ENCODE peak calls at places on chromosomes 16 and 17, in eight cellular contexts. One of them, this sample, is unnamed.

GRCh38 chr17:59851431-59852375 is 41.0 kb downstream of the TUBD1 start:
- DNase-seq in ovary: peak
- DNase-seq in BJ: peak
- DNase-seq in astrocyte of the cerebellum: peak
- DNase-seq in pancreas: no peak
- DNase-seq in neural progenitor cell: no peak
- DNase-seq in AG10803: peak
- DNase-seq in breast epithelium: peak
- DNase-seq in this sample: no peak

GRCh38 chr17:30517786-30518185 is 40.6 kb downstream of the GOSR1 start:
- DNase-seq in neural progenitor cell: no peak
- DNase-seq in breast epithelium: no peak
- DNase-seq in BJ: no peak
- DNase-seq in pancreas: no peak
- DNase-seq in ovary: no peak
- DNase-seq in AG10803: peak
- DNase-seq in astrocyte of the cerebellum: no peak
- DNase-seq in this sample: no peak

GRCh38 chr17:17352836-17353624 is 49.9 kb downstream of the NT5M start:
- DNase-seq in pancreas: peak
- DNase-seq in BJ: no peak
- DNase-seq in ovary: no peak
- DNase-seq in astrocyte of the cerebellum: no peak
- DNase-seq in neural progenitor cell: no peak
- DNase-seq in breast epithelium: no peak
- DNase-seq in AG10803: no peak
- DNase-seq in this sample: no peak

GRCh38 chr17:9021158-9021984 is at the start of gene NTN1:
- DNase-seq in AG10803: peak
- DNase-seq in astrocyte of the cerebellum: no peak
- DNase-seq in ovary: no peak
- DNase-seq in breast epithelium: no peak
- DNase-seq in BJ: no peak
- DNase-seq in neural progenitor cell: peak
- DNase-seq in pancreas: peak
- DNase-seq in this sample: peak

GRCh38 chr16:82753821-82754220 is 127.1 kb downstream of the CDH13 start:
- DNase-seq in AG10803: peak
- DNase-seq in astrocyte of the cerebellum: no peak
- DNase-seq in neural progenitor cell: no peak
- DNase-seq in pancreas: no peak
- DNase-seq in BJ: no peak
- DNase-seq in ovary: no peak
- DNase-seq in breast epithelium: no peak
- DNase-seq in this sample: no peak

GRCh38 chr17:1936766-1937165 is 88.4 kb downstream of the RTN4RL1 start:
- DNase-seq in astrocyte of the cerebellum: no peak
- DNase-seq in pancreas: no peak
- DNase-seq in ovary: no peak
- DNase-seq in AG10803: no peak
- DNase-seq in neural progenitor cell: no peak
- DNase-seq in BJ: no peak
- DNase-seq in breast epithelium: no peak
- DNase-seq in this sample: no peak

GRCh38 chr17:40445769-40446468 is 2.7 kb downstream of the IGFBP4 start:
- DNase-seq in ovary: no peak
- DNase-seq in AG10803: no peak
- DNase-seq in neural progenitor cell: no peak
- DNase-seq in astrocyte of the cerebellum: no peak
- DNase-seq in pancreas: no peak
- DNase-seq in BJ: no peak
- DNase-seq in breast epithelium: no peak
- DNase-seq in this sample: no peak

GRCh38 chr17:253091-253846 is 71.8 kb upstream of the DOC2B start:
- DNase-seq in pancreas: peak
- DNase-seq in BJ: no peak
- DNase-seq in astrocyte of the cerebellum: no peak
- DNase-seq in breast epithelium: no peak
- DNase-seq in ovary: peak
- DNase-seq in AG10803: no peak
- DNase-seq in neural progenitor cell: no peak
- DNase-seq in this sample: peak

GRCh38 chr17:80605326-80606066 is 60.9 kb downstream of the RPTOR start:
- DNase-seq in astrocyte of the cerebellum: no peak
- DNase-seq in BJ: no peak
- DNase-seq in neural progenitor cell: no peak
- DNase-seq in pancreas: no peak
- DNase-seq in ovary: no peak
- DNase-seq in breast epithelium: no peak
- DNase-seq in AG10803: no peak
- DNase-seq in this sample: no peak

GRCh38 chr16:89924298-89924924 is 1.3 kb downstream of the TUBB3 start:
- DNase-seq in BJ: no peak
- DNase-seq in breast epithelium: no peak
- DNase-seq in ovary: no peak
- DNase-seq in neural progenitor cell: peak
- DNase-seq in astrocyte of the cerebellum: no peak
- DNase-seq in pancreas: peak
- DNase-seq in AG10803: peak
- DNase-seq in this sample: no peak
- TF ChIP-seq CTCF in BJ: peak
- TF ChIP-seq CTCF in breast epithelium: no peak
- TF ChIP-seq CTCF in ovary: no peak
- TF ChIP-seq CTCF in neural progenitor cell: peak
- TF ChIP-seq CTCF in astrocyte of the cerebellum: no peak
- TF ChIP-seq CTCF in pancreas: no peak
- TF ChIP-seq CTCF in AG10803: no peak
- TF ChIP-seq CTCF in this sample: no peak

GRCh38 chr17:78998311-78999055 is 11.1 kb downstream of the CANT1 start:
- DNase-seq in astrocyte of the cerebellum: no peak
- DNase-seq in BJ: no peak
- DNase-seq in AG10803: no peak
- DNase-seq in neural progenitor cell: no peak
- DNase-seq in ovary: peak
- DNase-seq in breast epithelium: no peak
- DNase-seq in pancreas: peak
- DNase-seq in this sample: no peak
- TF ChIP-seq CTCF in astrocyte of the cerebellum: no peak
- TF ChIP-seq CTCF in BJ: no peak
- TF ChIP-seq CTCF in AG10803: no peak
- TF ChIP-seq CTCF in neural progenitor cell: no peak
- TF ChIP-seq CTCF in ovary: no peak
- TF ChIP-seq CTCF in breast epithelium: no peak
- TF ChIP-seq CTCF in pancreas: no peak
- TF ChIP-seq CTCF in this sample: no peak

GRCh38 chr17:77214743-77215142 is 74.0 kb downstream of the SEC14L1 start:
- DNase-seq in AG10803: peak
- DNase-seq in BJ: no peak
- DNase-seq in astrocyte of the cerebellum: no peak
- DNase-seq in ovary: no peak
- DNase-seq in pancreas: no peak
- DNase-seq in neural progenitor cell: peak
- DNase-seq in breast epithelium: no peak
- DNase-seq in this sample: no peak
- TF ChIP-seq CTCF in AG10803: peak
- TF ChIP-seq CTCF in BJ: peak
- TF ChIP-seq CTCF in astrocyte of the cerebellum: peak
- TF ChIP-seq CTCF in ovary: no peak
- TF ChIP-seq CTCF in pancreas: no peak
- TF ChIP-seq CTCF in neural progenitor cell: peak
- TF ChIP-seq CTCF in breast epithelium: peak
- TF ChIP-seq CTCF in this sample: peak

GRCh38 chr17:20086416-20087074 is 77.4 kb downstream of the SPECC1 start:
- DNase-seq in neural progenitor cell: no peak
- DNase-seq in ovary: no peak
- DNase-seq in BJ: no peak
- DNase-seq in astrocyte of the cerebellum: no peak
- DNase-seq in AG10803: no peak
- DNase-seq in breast epithelium: no peak
- DNase-seq in pancreas: no peak
- DNase-seq in this sample: peak
- TF ChIP-seq CTCF in neural progenitor cell: no peak
- TF ChIP-seq CTCF in ovary: no peak
- TF ChIP-seq CTCF in BJ: no peak
- TF ChIP-seq CTCF in astrocyte of the cerebellum: no peak
- TF ChIP-seq CTCF in AG10803: no peak
- TF ChIP-seq CTCF in breast epithelium: no peak
- TF ChIP-seq CTCF in pancreas: no peak
- TF ChIP-seq CTCF in this sample: no peak

DNA sequence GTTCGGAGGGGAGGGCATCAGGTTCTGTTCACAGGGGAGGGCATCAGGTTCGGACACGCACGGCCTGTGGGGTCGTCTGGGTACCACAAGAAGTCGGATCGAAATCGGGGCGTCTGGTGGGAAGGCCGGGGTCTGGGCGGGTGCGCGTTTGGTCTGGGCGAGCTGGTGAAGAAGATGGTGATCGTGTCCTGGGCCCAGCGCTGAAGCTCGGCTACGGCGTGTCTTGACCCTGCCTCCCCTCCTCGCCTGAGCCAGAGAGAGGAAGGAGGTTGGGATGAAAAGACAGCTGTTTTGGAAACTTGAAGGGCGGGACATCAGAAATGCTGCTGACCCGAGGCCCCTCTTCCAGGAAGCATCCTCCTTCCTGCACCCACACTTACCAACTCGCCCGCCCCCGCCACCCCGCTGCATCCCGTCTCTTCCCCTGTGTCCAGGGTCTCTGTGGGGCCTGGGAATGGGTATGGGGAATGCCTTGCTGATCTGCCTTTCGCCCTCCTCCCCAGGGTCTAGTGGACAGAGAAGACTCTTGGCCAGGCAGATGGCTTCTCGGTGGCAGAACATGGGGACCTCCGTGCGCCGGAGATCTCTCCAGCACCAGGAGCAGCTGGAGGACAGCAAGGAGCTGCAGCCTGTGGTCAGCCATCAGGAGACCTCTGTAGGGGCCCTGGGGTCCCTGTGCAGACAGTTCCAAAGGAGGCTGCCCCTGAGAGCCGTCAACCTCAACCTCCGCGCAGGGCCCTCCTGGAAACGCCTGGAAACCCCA is 499 bp downstream of the PIMREG start:
- DNase-seq in breast epithelium: no peak
- DNase-seq in astrocyte of the cerebellum: no peak
- DNase-seq in BJ: no peak
- DNase-seq in AG10803: no peak
- DNase-seq in pancreas: no peak
- DNase-seq in ovary: no peak
- DNase-seq in neural progenitor cell: peak
- DNase-seq in this sample: no peak
- TF ChIP-seq CTCF in breast epithelium: no peak
- TF ChIP-seq CTCF in astrocyte of the cerebellum: no peak
- TF ChIP-seq CTCF in BJ: no peak
- TF ChIP-seq CTCF in AG10803: no peak
- TF ChIP-seq CTCF in pancreas: no peak
- TF ChIP-seq CTCF in ovary: no peak
- TF ChIP-seq CTCF in neural progenitor cell: no peak
- TF ChIP-seq CTCF in this sample: no peak

GRCh38 chr17:47789611-47790520 is 31.7 kb downstream of the OSBPL7 start:
- DNase-seq in AG10803: peak
- DNase-seq in pancreas: peak
- DNase-seq in BJ: no peak
- DNase-seq in ovary: no peak
- DNase-seq in breast epithelium: no peak
- DNase-seq in astrocyte of the cerebellum: no peak
- DNase-seq in neural progenitor cell: peak
- DNase-seq in this sample: peak
- TF ChIP-seq CTCF in AG10803: peak
- TF ChIP-seq CTCF in pancreas: peak
- TF ChIP-seq CTCF in BJ: peak
- TF ChIP-seq CTCF in ovary: peak
- TF ChIP-seq CTCF in breast epithelium: no peak
- TF ChIP-seq CTCF in astrocyte of the cerebellum: peak
- TF ChIP-seq CTCF in neural progenitor cell: peak
- TF ChIP-seq CTCF in this sample: peak

This sample was measured in osteocyte.